ENCODE peak calls at places on chromosome X, in four cellular contexts. Q is heart left ventricle; K is CD8-positive, alpha-beta T cell; R is CD8-positive, alpha-beta memory T cell. Y is an unnamed sample.

GRCh38 chrX:70998402-70999027 is 67.6 kb upstream of the SLC7A3 start:
- DNase-seq in Q (no peak), K (no peak), R (no peak), Y (peak; percentile 54)

GRCh38 chrX:149493567-149494562 is 11.2 kb downstream of the IDS start:
- DNase-seq in Q (no peak), K (no peak), R (no peak), Y (no peak)

GRCh38 chrX:129938081-129938480 is 32.1 kb downstream of the UTP14A start:
- DNase-seq in Q (no peak), K (no peak), R (no peak), Y (no peak)

GRCh38 chrX:130165181-130165702 is 399 bp downstream of the AIFM1 start:
- DNase-seq in Q (no peak), K (no peak), R (no peak), Y (no peak)

GRCh38 chrX:109967151-109967550 is 35.8 kb upstream of the TMEM164 start:
- DNase-seq in Q (no peak), K (no peak), R (no peak), Y (no peak)

GRCh38 chrX:100829730-100830129 is 9.5 kb downstream of the CSTF2 start:
- DNase-seq in Q (no peak), K (no peak), R (no peak), Y (no peak)

GRCh38 chrX:69060631-69061408 is 104.4 kb downstream of the PJA1 start:
- DNase-seq in Q (no peak), K (no peak), R (no peak), Y (no peak)

GRCh38 chrX:48589482-48590162 is 7.7 kb upstream of the WDR13 start:
- DNase-seq in Q (no peak), K (no peak), R (no peak), Y (no peak)

GRCh38 chrX:53086464-53086863 is 4.3 kb downstream of the TSPYL2 start:
- DNase-seq in Q (peak; percentile 65), K (no peak), R (no peak), Y (no peak)

GRCh38 chrX:39397561-39398200 is 596.4 kb downstream of the MID1IP1 start:
- DNase-seq in Q (no peak), K (no peak), R (no peak), Y (no peak)

GRCh38 chrX:97039363-97040029 is 155.8 kb downstream of the RPA4 start:
- DNase-seq in Q (peak; percentile 25), K (no peak), R (no peak), Y (no peak)

GRCh38 chrX:115337735-115338134 is 48.2 kb downstream of the LUZP4 start:
- DNase-seq in Q (no peak), K (no peak), R (no peak), Y (no peak)

GRCh38 chrX:139106111-139106510 is 394.6 kb upstream of the FGF13 start:
- DNase-seq in Q (no peak), K (no peak), R (no peak), Y (no peak)

GRCh38 chrX:150568320-150569154 is at the start of gene MTM1:
- DNase-seq in Q (peak; percentile 95), K (peak; percentile 84), R (peak; percentile 81), Y (peak; percentile 95)

GRCh38 chrX:129600981-129601424 is 53.8 kb downstream of the APLN start:
- DNase-seq in Q (no peak), K (peak; percentile 4), R (no peak), Y (no peak)

GRCh38 chrX:1851527-1851926 is 236.7 kb downstream of the ASMT start:
- DNase-seq in Q (no peak), K (no peak), R (no peak), Y (no peak)

GRCh38 chrX:39764441-39764914 is 333.3 kb downstream of the BCOR start:
- DNase-seq in Q (no peak), K (no peak), R (no peak), Y (peak; percentile 59)

GRCh38 chrX:110055616-110056015 is 52.7 kb downstream of the TMEM164 start:
- DNase-seq in Q (no peak), K (no peak), R (no peak), Y (no peak)

GRCh38 chrX:48956728-48957414 is 536 bp downstream of the OTUD5 start:
- DNase-seq in Q (no peak), K (peak; percentile 29), R (peak; percentile 45), Y (no peak)

GRCh38 chrX:50812995-50813842 is 775 bp downstream of the SHROOM4 start:
- DNase-seq in Q (peak; percentile 78), K (no peak), R (no peak), Y (peak; percentile 56)

Y was measured in SJCRH30.